ENCODE peak calls at places on chromosomes 1 and 21, in nine cellular contexts. F is GM23338, B is lower leg skin, A is MM.1S, I is right atrium auricular region, C is PC-9, U is thoracic aorta, S is PC-3, W is tibial nerve. Y is an unnamed sample.

GRCh38 chr1:236421022-236421421 is 26.9 kb downstream of the EDARADD start:
- DNase-seq in A (no peak), F (no peak), S (peak), C (peak), U (no peak), B (no peak), I (peak), W (no peak), Y (no peak)

GRCh38 chr1:245279346-245279745 is 124.6 kb downstream of the KIF26B start:
- DNase-seq in I (no peak), A (no peak), S (no peak), W (no peak), U (no peak), C (no peak), B (no peak), F (no peak), Y (peak)

GRCh38 chr1:152479792-152480595 is 30.6 kb upstream of the LCE5A start:
- DNase-seq in U (no peak), F (peak), C (no peak), A (peak), S (peak), B (no peak), W (peak), I (no peak), Y (peak)

GRCh38 chr1:113508364-113509164 is 118.2 kb downstream of the MAGI3 start:
- DNase-seq in U (no peak), C (no peak), W (no peak), S (no peak), F (no peak), A (no peak), I (no peak), B (no peak), Y (no peak)

GRCh38 chr1:201495447-201496295 is 11.3 kb downstream of the CSRP1 start:
- DNase-seq in C (no peak), B (peak), F (no peak), S (no peak), A (no peak), W (peak), I (no peak), U (no peak), Y (no peak)

GRCh38 chr1:231929311-231929710 is 302.7 kb downstream of the DISC1 start:
- DNase-seq in U (no peak), B (no peak), I (no peak), C (no peak), F (peak), S (no peak), W (no peak), A (no peak), Y (no peak)

GRCh38 chr21:27275294-27275927 is 308.5 kb upstream of the ADAMTS5 start:
- DNase-seq in B (no peak), U (no peak), I (no peak), C (no peak), F (no peak), A (no peak), W (no peak), S (peak), Y (no peak)

GRCh38 chr21:41633627-41634026 is 125.7 kb upstream of the TMPRSS2 start:
- DNase-seq in U (no peak), S (no peak), A (no peak), W (no peak), I (no peak), B (no peak), F (no peak), C (no peak), Y (no peak)

GRCh38 chr1:153655333-153655732 is 3.2 kb upstream of the SNAPIN start:
- DNase-seq in B (no peak), U (no peak), I (no peak), S (no peak), C (no peak), F (no peak), A (no peak), W (no peak), Y (no peak)

GRCh38 chr1:232227171-232227740 is 402.7 kb downstream of the SIPA1L2 start:
- DNase-seq in W (no peak), F (peak), S (no peak), I (no peak), U (no peak), C (no peak), B (no peak), A (no peak), Y (no peak)

GRCh38 chr1:36321119-36321951 is 2.1 kb downstream of the EVA1B start:
- DNase-seq in B (peak), U (no peak), W (peak), C (no peak), F (peak), A (no peak), I (peak), S (no peak), Y (no peak)

GRCh38 chr1:2303781-2304180 is 75.7 kb downstream of the SKI start:
- DNase-seq in W (no peak), A (no peak), C (no peak), B (no peak), I (no peak), U (no peak), F (no peak), S (no peak), Y (no peak)

GRCh38 chr1:20339811-20340457 is 49.3 kb downstream of the VWA5B1 start:
- DNase-seq in B (no peak), S (no peak), F (peak), A (no peak), I (no peak), W (no peak), U (no peak), C (no peak), Y (no peak)

GRCh38 chr1:2382621-2383361 is 8.6 kb downstream of the MORN1 start:
- DNase-seq in W (no peak), F (peak), I (no peak), C (no peak), B (no peak), A (no peak), U (no peak), S (peak), Y (no peak)

GRCh38 chr1:234409328-234409727 is 36.1 kb downstream of the COA6 start:
- DNase-seq in A (no peak), F (no peak), W (no peak), I (no peak), S (no peak), B (no peak), C (no peak), U (no peak), Y (peak)

GRCh38 chr21:38171723-38172344 is 85.0 kb upstream of the KCNJ15 start:
- DNase-seq in A (no peak), B (no peak), C (no peak), I (no peak), F (peak), U (no peak), S (peak), W (no peak), Y (no peak)

GRCh38 chr1:212133319-212133718 is 97.8 kb downstream of the DTL start:
- DNase-seq in B (no peak), F (no peak), S (no peak), A (no peak), W (no peak), U (no peak), C (no peak), I (no peak), Y (no peak)

GRCh38 chr1:63324779-63325119 is 2.4 kb downstream of the FOXD3 start:
- DNase-seq in A (no peak), I (no peak), B (no peak), W (no peak), F (no peak), C (no peak), S (no peak), U (no peak), Y (no peak)

GRCh38 chr1:63323866-63324778 is 1.8 kb downstream of the FOXD3 start:
- DNase-seq in W (no peak), S (no peak), A (no peak), B (no peak), I (no peak), C (no peak), F (peak), U (no peak), Y (no peak)

GRCh38 chr1:63321788-63322247 is 549 bp upstream of the FOXD3 start:
- DNase-seq in U (no peak), A (no peak), B (no peak), W (no peak), I (no peak), S (peak), C (no peak), F (peak), Y (no peak)

GRCh38 chr1:63322248-63322943 is at the start of gene FOXD3:
- DNase-seq in F (peak), S (peak), C (no peak), I (peak), W (peak), B (peak), A (peak), U (no peak), Y (no peak)

GRCh38 chr1:63322944-63323865 is 838 bp downstream of the FOXD3 start:
- DNase-seq in F (peak), B (no peak), C (no peak), W (no peak), S (no peak), U (no peak), A (no peak), I (no peak), Y (no peak)
- H3K4me3 ChIP-seq in F (peak), B (peak), C (no peak), W (peak), S (peak), U (peak), A (peak), I (peak), Y (peak)

DNA sequence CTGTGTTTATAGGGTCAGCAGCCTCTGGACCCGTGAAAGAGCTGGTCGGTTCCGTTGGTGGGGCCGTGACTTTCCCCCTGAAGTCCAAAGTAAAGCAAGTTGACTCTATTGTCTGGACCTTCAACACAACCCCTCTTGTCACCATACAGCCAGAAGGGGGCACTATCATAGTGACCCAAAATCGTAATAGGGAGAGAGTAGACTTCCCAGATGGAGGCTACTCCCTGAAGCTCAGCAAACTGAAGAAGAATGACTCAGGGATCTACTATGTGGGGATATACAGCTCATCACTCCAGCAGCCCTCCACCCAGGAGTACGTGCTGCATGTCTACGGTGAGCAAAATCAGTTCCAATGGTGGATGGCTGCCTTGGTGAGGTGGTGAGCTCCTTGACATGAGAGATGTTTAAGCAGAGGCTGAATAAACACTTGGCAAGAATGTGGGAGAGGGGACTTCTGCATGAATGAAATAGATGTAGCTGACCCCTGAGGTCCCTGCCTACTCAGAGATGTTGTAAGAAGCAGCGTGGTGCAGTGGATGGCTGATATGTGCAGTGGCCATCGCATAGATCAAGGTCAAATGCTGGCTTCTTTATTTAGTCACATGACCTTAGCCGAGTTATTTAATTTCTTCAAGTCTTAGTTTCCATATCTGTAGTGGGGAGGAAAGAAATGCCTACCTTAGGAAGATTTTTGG is 9.3 kb downstream of the SLAMF7 start:
- DNase-seq in W (no peak), A (no peak), S (peak), C (peak), F (peak), U (no peak), I (no peak), B (no peak), Y (no peak)
- TF ChIP-seq CTCF in W (no peak), A (peak), S (peak), C (peak), F (peak), U (no peak), I (no peak), B (no peak), Y (no peak)

DNA sequence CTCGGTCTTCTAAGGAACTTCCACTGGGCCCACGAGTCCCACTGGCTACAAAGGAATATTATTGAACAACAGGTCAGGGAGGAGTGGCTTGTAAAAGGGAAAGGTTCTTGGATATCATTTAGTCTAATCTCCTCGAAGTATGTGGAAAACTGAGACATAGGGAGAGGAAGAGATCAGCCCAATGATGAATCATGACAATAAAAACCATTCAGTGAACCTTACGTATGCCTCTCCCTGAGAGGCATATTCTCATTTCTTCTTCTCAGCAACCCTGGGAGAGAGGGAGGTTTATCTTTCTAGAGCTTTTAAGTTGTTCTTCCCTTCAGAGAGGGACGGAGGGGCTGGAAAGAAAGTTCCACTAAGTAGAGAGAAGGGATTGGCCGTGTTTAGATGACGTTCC is 5.3 kb upstream of the MOB3C start:
- DNase-seq in U (no peak), F (no peak), C (peak), W (no peak), B (no peak), S (peak), A (no peak), I (no peak), Y (no peak)
- H3K4me3 ChIP-seq in U (no peak), F (no peak), C (no peak), W (no peak), B (no peak), S (peak), A (no peak), I (no peak), Y (no peak)

GRCh38 chr1:15272009-15272781 is 25.2 kb downstream of the FHAD1 start:
- DNase-seq in W (peak), B (peak), C (peak), A (peak), F (peak), I (peak), U (peak), S (peak), Y (no peak)
- TF ChIP-seq CTCF in W (peak), B (no peak), C (peak), A (peak), F (peak), I (peak), U (peak), S (peak), Y (peak)

GRCh38 chr1:109290998-109291397 is 8.1 kb upstream of the PSRC1 start:
- DNase-seq in W (peak), I (no peak), S (no peak), C (no peak), U (no peak), F (no peak), A (no peak), B (no peak), Y (no peak)
- H3K4me3 ChIP-seq in W (no peak), I (no peak), S (no peak), C (no peak), U (no peak), F (no peak), A (no peak), B (no peak), Y (no peak)

DNA sequence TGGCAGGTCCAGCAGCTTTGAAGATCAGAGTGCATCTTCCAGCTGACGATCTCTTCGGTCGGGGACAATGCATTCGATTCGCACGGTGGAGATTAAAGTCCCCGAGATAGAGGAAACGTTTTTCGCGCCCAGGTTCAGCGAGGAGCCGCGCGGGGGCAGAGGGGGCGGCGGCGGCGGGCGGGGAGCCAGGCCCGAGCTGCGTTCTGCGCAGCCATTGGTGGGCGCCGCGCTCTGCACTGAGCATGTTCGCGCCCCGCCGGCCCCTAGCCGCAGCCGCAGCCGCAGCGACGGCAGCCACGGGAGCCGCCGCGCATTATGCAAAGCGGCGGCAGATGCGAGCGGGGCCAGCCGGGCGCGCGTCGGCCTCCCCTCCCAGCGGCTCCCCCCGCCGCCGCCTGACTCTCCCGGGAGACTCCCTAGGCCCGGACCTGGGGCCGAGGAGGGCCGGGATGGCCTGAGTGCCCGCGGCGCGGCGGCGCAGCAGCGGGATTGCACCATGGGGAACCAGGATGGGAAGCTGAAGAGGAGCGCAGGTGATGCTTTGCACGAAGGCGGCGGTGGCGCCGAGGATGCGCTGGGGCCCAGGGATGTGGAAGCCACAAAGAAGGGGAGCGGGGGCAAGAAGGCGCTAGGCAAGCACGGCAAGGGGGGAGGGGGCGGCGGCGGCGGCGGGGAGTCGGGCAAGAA is at the start of gene FMN2:
- DNase-seq in A (peak), F (peak), S (peak), W (no peak), U (no peak), C (no peak), I (no peak), B (no peak), Y (no peak)
- TF ChIP-seq CTCF in A (no peak), F (no peak), S (no peak), W (no peak), U (no peak), C (no peak), I (no peak), B (no peak), Y (no peak)

DNA sequence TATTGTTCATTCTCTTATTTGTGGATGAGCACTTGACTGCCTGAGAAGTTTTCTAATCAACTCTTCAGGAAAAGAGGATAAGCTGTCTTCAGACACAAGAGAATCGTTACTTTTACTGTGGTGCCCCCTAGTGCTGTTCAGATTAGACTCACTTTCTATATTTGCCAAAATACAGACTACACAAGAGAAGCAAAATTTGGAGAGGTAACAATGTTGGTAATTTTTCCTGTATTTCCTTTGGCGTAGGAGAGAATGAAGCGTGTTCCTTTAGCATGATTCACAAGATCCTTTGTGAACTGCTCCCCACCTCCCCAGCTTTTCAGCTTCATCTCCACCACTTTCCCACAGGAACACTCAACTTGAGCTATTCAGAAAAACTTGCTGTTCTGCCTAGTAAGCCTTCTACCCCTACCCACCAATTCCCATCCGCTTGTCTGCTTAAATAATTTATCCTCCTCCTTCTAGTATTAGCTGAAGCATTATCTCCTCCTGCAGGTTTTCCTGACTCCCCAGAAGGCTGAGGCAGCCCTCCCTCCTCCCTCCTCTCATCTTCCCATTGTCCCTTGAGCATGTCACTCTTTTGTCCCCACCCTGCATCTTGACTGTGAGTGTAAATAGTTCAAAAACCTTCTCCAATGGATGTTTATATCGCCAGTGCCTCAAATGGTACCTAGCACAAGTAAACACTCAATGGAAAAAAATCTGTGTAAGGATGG is 4.5 kb downstream of the TNFSF4 start:
- DNase-seq in W (peak), I (no peak), F (peak), C (no peak), S (peak), A (peak), U (no peak), B (peak), Y (no peak)
- H3K4me3 ChIP-seq in W (no peak), I (no peak), F (no peak), C (no peak), S (no peak), A (no peak), U (no peak), B (no peak), Y (no peak)

Y was measured in esophagus muscularis mucosa.